ENCODE peak calls at places on chromosomes 11 and 22, in seven cellular contexts. One of them, this sample, is unnamed.

GRCh38 chr11:65789230-65790103 is 2.6 kb downstream of the OVOL1 start:
- DNase-seq in AG09319: no peak
- DNase-seq in neuronal stem cell: no peak
- DNase-seq in activated T-cell treated with anti-CD3 and anti-CD28 coated beads for 1 hour: no peak
- DNase-seq in GM12865: no peak
- DNase-seq in T follicular helper cell: no peak
- DNase-seq in NCI-H2081: no peak
- DNase-seq in this sample: no peak

GRCh38 chr11:112620621-112621394 is 340.4 kb upstream of the NCAM1 start:
- DNase-seq in AG09319: no peak
- DNase-seq in GM12865: peak
- DNase-seq in activated T-cell treated with anti-CD3 and anti-CD28 coated beads for 1 hour: no peak
- DNase-seq in NCI-H2081: no peak
- DNase-seq in T follicular helper cell: no peak
- DNase-seq in neuronal stem cell: no peak
- DNase-seq in this sample: no peak

GRCh38 chr11:26994579-26995210 is 783 bp downstream of the FIBIN start:
- DNase-seq in AG09319: no peak
- DNase-seq in T follicular helper cell: no peak
- DNase-seq in NCI-H2081: no peak
- DNase-seq in neuronal stem cell: no peak
- DNase-seq in activated T-cell treated with anti-CD3 and anti-CD28 coated beads for 1 hour: no peak
- DNase-seq in GM12865: no peak
- DNase-seq in this sample: no peak

GRCh38 chr11:107969219-107969618 is 39.5 kb upstream of the CUL5 start:
- DNase-seq in NCI-H2081: no peak
- DNase-seq in activated T-cell treated with anti-CD3 and anti-CD28 coated beads for 1 hour: no peak
- DNase-seq in T follicular helper cell: no peak
- DNase-seq in neuronal stem cell: no peak
- DNase-seq in GM12865: no peak
- DNase-seq in AG09319: no peak
- DNase-seq in this sample: no peak

GRCh38 chr11:2318707-2319106 is 16.9 kb downstream of the TSPAN32 start:
- DNase-seq in neuronal stem cell: no peak
- DNase-seq in T follicular helper cell: no peak
- DNase-seq in AG09319: no peak
- DNase-seq in GM12865: no peak
- DNase-seq in activated T-cell treated with anti-CD3 and anti-CD28 coated beads for 1 hour: no peak
- DNase-seq in NCI-H2081: no peak
- DNase-seq in this sample: no peak

GRCh38 chr22:20063271-20064139 is 16.5 kb upstream of the DGCR8 start:
- DNase-seq in neuronal stem cell: no peak
- DNase-seq in NCI-H2081: no peak
- DNase-seq in AG09319: no peak
- DNase-seq in activated T-cell treated with anti-CD3 and anti-CD28 coated beads for 1 hour: no peak
- DNase-seq in T follicular helper cell: no peak
- DNase-seq in GM12865: no peak
- DNase-seq in this sample: no peak

GRCh38 chr11:65316311-65316978 is 1.8 kb downstream of the CDC42EP2 start:
- DNase-seq in NCI-H2081: no peak
- DNase-seq in neuronal stem cell: no peak
- DNase-seq in activated T-cell treated with anti-CD3 and anti-CD28 coated beads for 1 hour: no peak
- DNase-seq in AG09319: peak
- DNase-seq in GM12865: no peak
- DNase-seq in T follicular helper cell: no peak
- DNase-seq in this sample: no peak

GRCh38 chr11:100536979-100537378 is 150.1 kb upstream of the ARHGAP42 start:
- DNase-seq in GM12865: no peak
- DNase-seq in T follicular helper cell: no peak
- DNase-seq in neuronal stem cell: no peak
- DNase-seq in NCI-H2081: no peak
- DNase-seq in AG09319: no peak
- DNase-seq in activated T-cell treated with anti-CD3 and anti-CD28 coated beads for 1 hour: no peak
- DNase-seq in this sample: no peak

GRCh38 chr22:48081281-48081680 is 1318.8 kb downstream of the TBC1D22A start:
- DNase-seq in AG09319: no peak
- DNase-seq in neuronal stem cell: no peak
- DNase-seq in NCI-H2081: no peak
- DNase-seq in T follicular helper cell: no peak
- DNase-seq in activated T-cell treated with anti-CD3 and anti-CD28 coated beads for 1 hour: no peak
- DNase-seq in GM12865: no peak
- DNase-seq in this sample: no peak

GRCh38 chr22:25746012-25746373 is 4.0 kb downstream of the MYO18B start:
- DNase-seq in neuronal stem cell: no peak
- DNase-seq in NCI-H2081: no peak
- DNase-seq in T follicular helper cell: no peak
- DNase-seq in GM12865: no peak
- DNase-seq in AG09319: no peak
- DNase-seq in activated T-cell treated with anti-CD3 and anti-CD28 coated beads for 1 hour: no peak
- DNase-seq in this sample: no peak

GRCh38 chr22:37254867-37255233 is 10.8 kb upstream of the RAC2 start:
- DNase-seq in neuronal stem cell: no peak
- DNase-seq in T follicular helper cell: no peak
- DNase-seq in activated T-cell treated with anti-CD3 and anti-CD28 coated beads for 1 hour: no peak
- DNase-seq in NCI-H2081: no peak
- DNase-seq in AG09319: no peak
- DNase-seq in GM12865: no peak
- DNase-seq in this sample: no peak

GRCh38 chr22:29031236-29031982 is 30.2 kb downstream of the C22orf31 start:
- DNase-seq in GM12865: no peak
- DNase-seq in T follicular helper cell: no peak
- DNase-seq in AG09319: no peak
- DNase-seq in activated T-cell treated with anti-CD3 and anti-CD28 coated beads for 1 hour: no peak
- DNase-seq in NCI-H2081: no peak
- DNase-seq in neuronal stem cell: peak
- DNase-seq in this sample: no peak

GRCh38 chr22:40855960-40856512 is 403 bp downstream of the ST13 start:
- DNase-seq in T follicular helper cell: peak
- DNase-seq in GM12865: peak
- DNase-seq in activated T-cell treated with anti-CD3 and anti-CD28 coated beads for 1 hour: peak
- DNase-seq in AG09319: no peak
- DNase-seq in neuronal stem cell: peak
- DNase-seq in NCI-H2081: peak
- DNase-seq in this sample: no peak

GRCh38 chr11:64489831-64490441 is 101.1 kb upstream of the SLC22A12 start:
- DNase-seq in AG09319: no peak
- DNase-seq in neuronal stem cell: peak
- DNase-seq in GM12865: peak
- DNase-seq in T follicular helper cell: no peak
- DNase-seq in NCI-H2081: no peak
- DNase-seq in activated T-cell treated with anti-CD3 and anti-CD28 coated beads for 1 hour: peak
- DNase-seq in this sample: no peak

GRCh38 chr11:69518081-69518950 is 36.9 kb downstream of the LINC01488 start:
- DNase-seq in AG09319: no peak
- DNase-seq in neuronal stem cell: no peak
- DNase-seq in NCI-H2081: no peak
- DNase-seq in activated T-cell treated with anti-CD3 and anti-CD28 coated beads for 1 hour: no peak
- DNase-seq in T follicular helper cell: no peak
- DNase-seq in GM12865: no peak
- DNase-seq in this sample: no peak

GRCh38 chr11:133386262-133386661 is 146.0 kb downstream of the OPCML start:
- DNase-seq in neuronal stem cell: no peak
- DNase-seq in NCI-H2081: peak
- DNase-seq in activated T-cell treated with anti-CD3 and anti-CD28 coated beads for 1 hour: no peak
- DNase-seq in AG09319: no peak
- DNase-seq in GM12865: no peak
- DNase-seq in T follicular helper cell: no peak
- DNase-seq in this sample: no peak

GRCh38 chr11:19890308-19890707 is 177.7 kb downstream of the NAV2 start:
- DNase-seq in neuronal stem cell: no peak
- DNase-seq in GM12865: no peak
- DNase-seq in activated T-cell treated with anti-CD3 and anti-CD28 coated beads for 1 hour: no peak
- DNase-seq in AG09319: no peak
- DNase-seq in NCI-H2081: no peak
- DNase-seq in T follicular helper cell: no peak
- DNase-seq in this sample: no peak

GRCh38 chr11:61718613-61719302 is 33.7 kb upstream of the MYRF start:
- DNase-seq in T follicular helper cell: no peak
- DNase-seq in AG09319: peak
- DNase-seq in activated T-cell treated with anti-CD3 and anti-CD28 coated beads for 1 hour: no peak
- DNase-seq in GM12865: no peak
- DNase-seq in NCI-H2081: no peak
- DNase-seq in neuronal stem cell: peak
- DNase-seq in this sample: no peak

GRCh38 chr22:24566899-24567511 is 11.2 kb downstream of the SNRPD3 start:
- DNase-seq in neuronal stem cell: no peak
- DNase-seq in activated T-cell treated with anti-CD3 and anti-CD28 coated beads for 1 hour: no peak
- DNase-seq in GM12865: no peak
- DNase-seq in AG09319: no peak
- DNase-seq in NCI-H2081: no peak
- DNase-seq in T follicular helper cell: no peak
- DNase-seq in this sample: no peak

GRCh38 chr22:35467788-35468187 is 67.8 kb downstream of the MCM5 start:
- DNase-seq in neuronal stem cell: peak
- DNase-seq in activated T-cell treated with anti-CD3 and anti-CD28 coated beads for 1 hour: no peak
- DNase-seq in GM12865: no peak
- DNase-seq in AG09319: no peak
- DNase-seq in NCI-H2081: no peak
- DNase-seq in T follicular helper cell: no peak
- DNase-seq in this sample: no peak

GRCh38 chr11:61616443-61616842 is 35.6 kb upstream of the SYT7 start:
- DNase-seq in T follicular helper cell: no peak
- DNase-seq in activated T-cell treated with anti-CD3 and anti-CD28 coated beads for 1 hour: no peak
- DNase-seq in NCI-H2081: no peak
- DNase-seq in neuronal stem cell: no peak
- DNase-seq in AG09319: no peak
- DNase-seq in GM12865: no peak
- DNase-seq in this sample: no peak

GRCh38 chr11:76672431-76673163 is 2.0 kb upstream of the LRRC32 start:
- DNase-seq in AG09319: no peak
- DNase-seq in T follicular helper cell: no peak
- DNase-seq in activated T-cell treated with anti-CD3 and anti-CD28 coated beads for 1 hour: no peak
- DNase-seq in NCI-H2081: no peak
- DNase-seq in GM12865: peak
- DNase-seq in neuronal stem cell: no peak
- DNase-seq in this sample: no peak

GRCh38 chr11:57615308-57615707 is 17.8 kb downstream of the SERPING1 start:
- DNase-seq in GM12865: no peak
- DNase-seq in neuronal stem cell: no peak
- DNase-seq in activated T-cell treated with anti-CD3 and anti-CD28 coated beads for 1 hour: no peak
- DNase-seq in AG09319: no peak
- DNase-seq in T follicular helper cell: no peak
- DNase-seq in NCI-H2081: no peak
- DNase-seq in this sample: no peak

GRCh38 chr11:8011981-8012444 is 24.9 kb downstream of the EIF3F start:
- DNase-seq in neuronal stem cell: no peak
- DNase-seq in T follicular helper cell: no peak
- DNase-seq in NCI-H2081: no peak
- DNase-seq in AG09319: peak
- DNase-seq in activated T-cell treated with anti-CD3 and anti-CD28 coated beads for 1 hour: no peak
- DNase-seq in GM12865: no peak
- DNase-seq in this sample: no peak

GRCh38 chr11:72773291-72773690 is 20.6 kb downstream of the STARD10 start:
- DNase-seq in AG09319: peak
- DNase-seq in GM12865: no peak
- DNase-seq in neuronal stem cell: no peak
- DNase-seq in T follicular helper cell: no peak
- DNase-seq in activated T-cell treated with anti-CD3 and anti-CD28 coated beads for 1 hour: no peak
- DNase-seq in NCI-H2081: no peak
- DNase-seq in this sample: no peak

GRCh38 chr11:12201016-12201985 is 90.9 kb downstream of the MICAL2 start:
- DNase-seq in AG09319: peak
- DNase-seq in T follicular helper cell: no peak
- DNase-seq in NCI-H2081: no peak
- DNase-seq in neuronal stem cell: no peak
- DNase-seq in activated T-cell treated with anti-CD3 and anti-CD28 coated beads for 1 hour: no peak
- DNase-seq in GM12865: no peak
- DNase-seq in this sample: no peak

GRCh38 chr11:126109941-126110731 is 47.5 kb upstream of the CDON start:
- DNase-seq in T follicular helper cell: no peak
- DNase-seq in GM12865: no peak
- DNase-seq in NCI-H2081: no peak
- DNase-seq in neuronal stem cell: no peak
- DNase-seq in AG09319: no peak
- DNase-seq in activated T-cell treated with anti-CD3 and anti-CD28 coated beads for 1 hour: no peak
- DNase-seq in this sample: no peak

GRCh38 chr22:36143956-36144355 is 16.6 kb downstream of the APOL3 start:
- DNase-seq in AG09319: no peak
- DNase-seq in GM12865: no peak
- DNase-seq in neuronal stem cell: no peak
- DNase-seq in NCI-H2081: no peak
- DNase-seq in T follicular helper cell: no peak
- DNase-seq in activated T-cell treated with anti-CD3 and anti-CD28 coated beads for 1 hour: no peak
- DNase-seq in this sample: no peak

GRCh38 chr11:114291381-114291780 is 4.8 kb upstream of the NNMT start:
- DNase-seq in T follicular helper cell: no peak
- DNase-seq in NCI-H2081: no peak
- DNase-seq in AG09319: peak
- DNase-seq in activated T-cell treated with anti-CD3 and anti-CD28 coated beads for 1 hour: no peak
- DNase-seq in neuronal stem cell: no peak
- DNase-seq in GM12865: no peak
- DNase-seq in this sample: no peak

GRCh38 chr11:94219771-94220170 is 84.6 kb upstream of the IZUMO1R start:
- DNase-seq in neuronal stem cell: no peak
- DNase-seq in T follicular helper cell: no peak
- DNase-seq in activated T-cell treated with anti-CD3 and anti-CD28 coated beads for 1 hour: no peak
- DNase-seq in GM12865: no peak
- DNase-seq in NCI-H2081: no peak
- DNase-seq in AG09319: no peak
- DNase-seq in this sample: no peak

GRCh38 chr11:130847517-130847916 is 68.8 kb downstream of the SNX19 start:
- DNase-seq in neuronal stem cell: no peak
- DNase-seq in T follicular helper cell: no peak
- DNase-seq in AG09319: no peak
- DNase-seq in NCI-H2081: no peak
- DNase-seq in GM12865: no peak
- DNase-seq in activated T-cell treated with anti-CD3 and anti-CD28 coated beads for 1 hour: no peak
- DNase-seq in this sample: no peak

GRCh38 chr22:46068176-46068907 is 82.0 kb upstream of the PPARA start:
- DNase-seq in GM12865: no peak
- DNase-seq in NCI-H2081: no peak
- DNase-seq in AG09319: no peak
- DNase-seq in activated T-cell treated with anti-CD3 and anti-CD28 coated beads for 1 hour: no peak
- DNase-seq in T follicular helper cell: no peak
- DNase-seq in neuronal stem cell: no peak
- DNase-seq in this sample: no peak

GRCh38 chr22:46563381-46564083 is 26.1 kb upstream of the CELSR1 start:
- DNase-seq in AG09319: no peak
- DNase-seq in NCI-H2081: peak
- DNase-seq in activated T-cell treated with anti-CD3 and anti-CD28 coated beads for 1 hour: peak
- DNase-seq in T follicular helper cell: peak
- DNase-seq in neuronal stem cell: no peak
- DNase-seq in GM12865: peak
- DNase-seq in this sample: no peak

GRCh38 chr11:125514336-125515101 is 18.5 kb upstream of the FEZ1 start:
- DNase-seq in activated T-cell treated with anti-CD3 and anti-CD28 coated beads for 1 hour: no peak
- DNase-seq in GM12865: peak
- DNase-seq in T follicular helper cell: no peak
- DNase-seq in NCI-H2081: no peak
- DNase-seq in neuronal stem cell: no peak
- DNase-seq in AG09319: no peak
- DNase-seq in this sample: no peak

GRCh38 chr22:33188316-33188715 is 130.1 kb upstream of the SYN3 start:
- DNase-seq in activated T-cell treated with anti-CD3 and anti-CD28 coated beads for 1 hour: no peak
- DNase-seq in T follicular helper cell: no peak
- DNase-seq in AG09319: no peak
- DNase-seq in GM12865: peak
- DNase-seq in NCI-H2081: no peak
- DNase-seq in neuronal stem cell: no peak
- DNase-seq in this sample: no peak

GRCh38 chr11:92955900-92956299 is 13.6 kb upstream of the MTNR1B start:
- DNase-seq in NCI-H2081: no peak
- DNase-seq in neuronal stem cell: no peak
- DNase-seq in GM12865: peak
- DNase-seq in T follicular helper cell: no peak
- DNase-seq in activated T-cell treated with anti-CD3 and anti-CD28 coated beads for 1 hour: no peak
- DNase-seq in AG09319: no peak
- DNase-seq in this sample: no peak

GRCh38 chr11:44563716-44564115 is 1.7 kb upstream of the CD82 start:
- DNase-seq in neuronal stem cell: no peak
- DNase-seq in NCI-H2081: no peak
- DNase-seq in GM12865: no peak
- DNase-seq in AG09319: no peak
- DNase-seq in activated T-cell treated with anti-CD3 and anti-CD28 coated beads for 1 hour: no peak
- DNase-seq in T follicular helper cell: no peak
- DNase-seq in this sample: no peak

GRCh38 chr11:72741429-72741833 is 10.8 kb downstream of the ARAP1 start:
- DNase-seq in neuronal stem cell: no peak
- DNase-seq in NCI-H2081: no peak
- DNase-seq in AG09319: no peak
- DNase-seq in activated T-cell treated with anti-CD3 and anti-CD28 coated beads for 1 hour: no peak
- DNase-seq in T follicular helper cell: no peak
- DNase-seq in GM12865: peak
- DNase-seq in this sample: no peak

This sample was measured in cortex of kidney.